ENCODE peak calls at places on chromosomes 11 and 22, in eight cellular contexts. A, Z, U, O, L, S, C and Y are unnamed samples.

GRCh38 chr11:28146123-28146751 is 38.0 kb downstream of the METTL15 start:
- DNase-seq in A (no peak), C (peak), S (no peak), O (no peak), Z (peak), U (no peak), L (peak), Y (no peak)

GRCh38 chr11:125401746-125402145 is 94.3 kb downstream of the FEZ1 start:
- DNase-seq in S (no peak), L (no peak), U (no peak), Z (no peak), O (no peak), C (peak), A (no peak), Y (no peak)

GRCh38 chr11:100403817-100404216 is 283.3 kb upstream of the ARHGAP42 start:
- DNase-seq in U (no peak), O (no peak), S (no peak), L (no peak), C (peak), Z (no peak), A (no peak), Y (no peak)

GRCh38 chr11:70067591-70068341 is 10.4 kb upstream of the ANO1 start:
- DNase-seq in U (peak), C (no peak), L (no peak), O (no peak), A (no peak), Z (peak), S (no peak), Y (no peak)

GRCh38 chr11:20033806-20034205 is 126.5 kb downstream of the DBX1 start:
- DNase-seq in C (no peak), Z (no peak), A (no peak), L (no peak), S (no peak), O (no peak), U (no peak), Y (no peak)

GRCh38 chr11:81470446-81470845 is 1263.2 kb downstream of the FAM181B start:
- DNase-seq in L (no peak), Z (no peak), S (no peak), O (peak), A (no peak), U (no peak), C (no peak), Y (no peak)

GRCh38 chr11:47466701-47467250 is 17.8 kb upstream of the RAPSN start:
- DNase-seq in C (no peak), L (no peak), O (peak), U (peak), A (peak), S (no peak), Z (no peak), Y (no peak)

GRCh38 chr22:26617251-26618199 is at the start of gene CRYBB1:
- DNase-seq in Z (no peak), O (no peak), S (peak), C (peak), A (peak), L (no peak), U (no peak), Y (no peak)

GRCh38 chr22:32822188-32822877 is 20.8 kb downstream of the TIMP3 start:
- DNase-seq in O (no peak), U (no peak), C (no peak), A (no peak), S (no peak), L (no peak), Z (no peak), Y (no peak)

GRCh38 chr11:128052912-128053641 is 534.3 kb downstream of the ETS1 start:
- DNase-seq in U (no peak), O (no peak), C (peak), A (no peak), Z (peak), S (no peak), L (peak), Y (no peak)

GRCh38 chr11:47433157-47433556 is 6.9 kb upstream of the PSMC3 start:
- DNase-seq in C (no peak), U (no peak), Z (no peak), L (no peak), A (no peak), O (no peak), S (no peak), Y (no peak)

GRCh38 chr11:65026810-65027209 is 429 bp upstream of the SNX15 start:
- DNase-seq in O (no peak), A (no peak), C (peak), L (no peak), Z (no peak), S (no peak), U (no peak), Y (no peak)

GRCh38 chr11:6646040-6646439 is 9.6 kb downstream of the DCHS1 start:
- DNase-seq in L (no peak), A (peak), S (no peak), O (no peak), C (peak), U (no peak), Z (no peak), Y (no peak)

GRCh38 chr11:20031155-20032001 is 128.9 kb downstream of the DBX1 start:
- DNase-seq in S (no peak), U (no peak), O (no peak), L (no peak), Z (no peak), C (peak), A (no peak), Y (no peak)

GRCh38 chr11:44973634-44974401 is 23.1 kb upstream of the TP53I11 start:
- DNase-seq in S (no peak), Z (no peak), L (no peak), O (no peak), C (no peak), A (no peak), U (no peak), Y (no peak)

GRCh38 chr22:36236338-36237319 is 2.7 kb downstream of the APOL2 start:
- DNase-seq in C (no peak), L (no peak), O (no peak), Z (no peak), A (no peak), U (no peak), S (no peak), Y (no peak)

GRCh38 chr11:92296138-92296515 is 71.5 kb downstream of the FAT3 start:
- DNase-seq in L (peak), C (peak), O (no peak), A (no peak), S (no peak), U (no peak), Z (no peak), Y (no peak)

GRCh38 chr11:44638032-44638431 is 72.6 kb downstream of the CD82 start:
- DNase-seq in Z (no peak), L (peak), U (no peak), S (no peak), A (no peak), O (peak), C (no peak), Y (no peak)

GRCh38 chr22:45572444-45572843 is 69.8 kb downstream of the FBLN1 start:
- DNase-seq in O (no peak), L (peak), C (no peak), U (no peak), A (no peak), Z (peak), S (no peak), Y (no peak)

GRCh38 chr11:79285756-79286155 is 155.1 kb downstream of the TENM4 start:
- DNase-seq in A (no peak), S (no peak), U (no peak), L (no peak), O (no peak), C (no peak), Z (no peak), Y (no peak)

GRCh38 chr22:37553725-37554124 is 6.6 kb upstream of the CDC42EP1 start:
- DNase-seq in O (no peak), L (no peak), U (no peak), S (no peak), A (no peak), Z (no peak), C (no peak), Y (no peak)

GRCh38 chr11:44139565-44140313 is 44.3 kb downstream of the EXT2 start:
- DNase-seq in S (no peak), C (no peak), Z (no peak), U (no peak), L (no peak), O (no peak), A (no peak), Y (no peak)

GRCh38 chr11:129766858-129767604 is 48.6 kb upstream of the TMEM45B start:
- DNase-seq in S (peak), L (peak), Z (no peak), A (no peak), O (peak), U (peak), C (peak), Y (no peak)

GRCh38 chr11:61950035-61950547 is at the start of gene BEST1:
- DNase-seq in L (no peak), S (no peak), A (no peak), C (no peak), O (no peak), Z (no peak), U (no peak), Y (no peak)

GRCh38 chr22:43310311-43310710 is 32.9 kb downstream of the SCUBE1 start:
- DNase-seq in L (no peak), U (no peak), C (no peak), S (no peak), Z (no peak), A (no peak), O (no peak), Y (no peak)

GRCh38 chr11:66868726-66869291 is 11.9 kb downstream of the LRFN4 start:
- DNase-seq in Z (peak), C (no peak), S (peak), L (peak), O (peak), U (peak), A (no peak), Y (peak)
- TF ChIP-seq CTCF in Z (peak), C (no peak), S (peak), L (peak), O (peak), U (peak), A (peak), Y (peak)

GRCh38 chr11:76712125-76712524 is 41.6 kb upstream of the LRRC32 start:
- DNase-seq in O (no peak), L (no peak), Z (no peak), A (no peak), C (no peak), S (no peak), U (no peak), Y (no peak)
- TF ChIP-seq CTCF in O (no peak), L (no peak), Z (no peak), A (no peak), C (no peak), S (no peak), U (no peak), Y (no peak)

DNA sequence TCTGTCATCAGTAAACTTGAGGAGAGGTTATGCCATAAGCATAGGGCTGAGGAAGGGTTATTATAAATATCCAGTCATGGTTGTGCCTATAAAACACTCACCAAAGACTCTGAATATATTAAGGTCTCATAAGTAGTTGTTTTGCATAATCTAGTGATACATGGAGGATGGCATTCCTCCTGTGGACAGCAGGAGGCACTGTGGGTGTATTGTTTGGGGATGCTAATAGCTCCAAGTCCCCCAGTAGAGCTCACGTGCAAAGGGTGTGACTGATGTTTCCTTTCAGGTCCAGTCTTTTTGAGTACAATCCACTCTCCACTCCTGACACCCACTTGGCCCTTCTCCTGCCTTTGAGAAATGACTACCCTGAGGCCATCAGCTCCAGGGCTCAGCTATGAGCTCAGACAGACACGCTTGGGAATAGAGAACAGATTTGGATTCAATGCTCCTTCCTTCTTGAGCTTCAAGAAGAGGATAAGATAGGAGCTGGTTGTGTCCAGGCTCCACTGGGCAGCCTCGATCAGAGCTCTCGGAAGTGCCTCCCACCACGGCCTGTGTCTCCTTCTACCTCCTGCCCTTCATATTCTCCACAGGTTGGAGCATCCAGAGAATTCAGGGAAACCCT is 85.2 kb upstream of the IGLL5 start:
- DNase-seq in Z (no peak), C (no peak), L (no peak), U (no peak), A (no peak), O (no peak), S (peak), Y (peak)
- TF ChIP-seq CTCF in Z (no peak), C (peak), L (peak), U (no peak), A (peak), O (no peak), S (peak), Y (peak)

DNA sequence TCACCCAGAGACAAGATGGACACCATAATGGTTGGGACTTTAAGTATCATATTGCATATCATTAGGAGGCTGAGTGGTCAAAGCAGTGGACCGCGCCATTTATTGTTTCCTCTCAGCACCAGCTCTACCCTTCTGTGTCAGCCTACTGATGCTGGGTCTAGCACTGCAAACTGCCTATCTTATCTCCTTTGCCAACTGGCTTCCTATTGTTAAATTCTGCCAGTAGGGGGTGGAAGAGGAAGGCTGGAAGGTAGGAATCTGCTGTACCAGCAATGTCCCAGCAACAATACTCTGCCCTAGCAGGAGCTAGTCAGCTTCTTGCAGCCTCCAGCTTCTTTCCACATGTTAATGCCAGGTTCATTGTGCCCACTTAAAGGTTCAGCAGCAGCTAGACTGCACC is 367.1 kb upstream of the PDGFD start:
- DNase-seq in C (no peak), O (no peak), L (peak), S (no peak), U (no peak), Z (no peak), A (no peak), Y (peak)
- TF ChIP-seq CTCF in C (peak), O (no peak), L (no peak), S (peak), U (no peak), Z (no peak), A (no peak), Y (no peak)